ENCODE peak calls at places on chromosome 16, in nine cellular contexts. One of them, this sample, is unnamed.

GRCh38 chr16:85556456-85557082 is 56.6 kb upstream of the GSE1 start:
- DNase-seq in astrocyte of the cerebellum: no peak
- DNase-seq in SK-MEL-5: peak; percentile 15
- DNase-seq in DMS 273 treated with DMSO at 0.1 percent for 48 hours: no peak
- DNase-seq in stimulated activated CD4-positive, alpha-beta T cell treated with anti-CD3 and anti-CD28 coated beads, Interleukin-15, amount 100 ng/mL, for 1 hour: peak; percentile 44
- DNase-seq in NCI-H82: peak; percentile 82
- DNase-seq in body of pancreas: peak; percentile 73
- DNase-seq in non-pigmented ciliary epithelial cell: no peak
- DNase-seq in fibroblast of pulmonary artery: no peak
- DNase-seq in this sample: no peak

GRCh38 chr16:55660776-55661175 is 5.0 kb downstream of the SLC6A2 start:
- DNase-seq in astrocyte of the cerebellum: no peak
- DNase-seq in SK-MEL-5: no peak
- DNase-seq in DMS 273 treated with DMSO at 0.1 percent for 48 hours: no peak
- DNase-seq in stimulated activated CD4-positive, alpha-beta T cell treated with anti-CD3 and anti-CD28 coated beads, Interleukin-15, amount 100 ng/mL, for 1 hour: no peak
- DNase-seq in NCI-H82: no peak
- DNase-seq in body of pancreas: no peak
- DNase-seq in non-pigmented ciliary epithelial cell: no peak
- DNase-seq in fibroblast of pulmonary artery: no peak
- DNase-seq in this sample: no peak

GRCh38 chr16:19113577-19114358 is at the start of gene ITPRIPL2:
- DNase-seq in astrocyte of the cerebellum: peak; percentile 28
- DNase-seq in SK-MEL-5: peak; percentile 73
- DNase-seq in DMS 273 treated with DMSO at 0.1 percent for 48 hours: no peak
- DNase-seq in stimulated activated CD4-positive, alpha-beta T cell treated with anti-CD3 and anti-CD28 coated beads, Interleukin-15, amount 100 ng/mL, for 1 hour: no peak
- DNase-seq in NCI-H82: peak; percentile 64
- DNase-seq in body of pancreas: peak; percentile 90
- DNase-seq in non-pigmented ciliary epithelial cell: no peak
- DNase-seq in fibroblast of pulmonary artery: peak; percentile 94
- DNase-seq in this sample: no peak

GRCh38 chr16:12801511-12802042 is 2.1 kb downstream of the CPPED1 start:
- DNase-seq in astrocyte of the cerebellum: peak; percentile 16
- DNase-seq in SK-MEL-5: no peak
- DNase-seq in DMS 273 treated with DMSO at 0.1 percent for 48 hours: no peak
- DNase-seq in stimulated activated CD4-positive, alpha-beta T cell treated with anti-CD3 and anti-CD28 coated beads, Interleukin-15, amount 100 ng/mL, for 1 hour: no peak
- DNase-seq in NCI-H82: no peak
- DNase-seq in body of pancreas: no peak
- DNase-seq in non-pigmented ciliary epithelial cell: peak; percentile 84
- DNase-seq in fibroblast of pulmonary artery: peak; percentile 96
- DNase-seq in this sample: no peak

GRCh38 chr16:47461598-47462266 is 601 bp downstream of the PHKB start:
- DNase-seq in astrocyte of the cerebellum: no peak
- DNase-seq in SK-MEL-5: peak; percentile 60
- DNase-seq in DMS 273 treated with DMSO at 0.1 percent for 48 hours: peak; percentile 1
- DNase-seq in stimulated activated CD4-positive, alpha-beta T cell treated with anti-CD3 and anti-CD28 coated beads, Interleukin-15, amount 100 ng/mL, for 1 hour: no peak
- DNase-seq in NCI-H82: peak; percentile 35
- DNase-seq in body of pancreas: peak; percentile 43
- DNase-seq in non-pigmented ciliary epithelial cell: no peak
- DNase-seq in fibroblast of pulmonary artery: peak; percentile 59
- DNase-seq in this sample: no peak

GRCh38 chr16:82231021-82231787 is 61.2 kb upstream of the MPHOSPH6 start:
- DNase-seq in astrocyte of the cerebellum: no peak
- DNase-seq in SK-MEL-5: no peak
- DNase-seq in DMS 273 treated with DMSO at 0.1 percent for 48 hours: no peak
- DNase-seq in stimulated activated CD4-positive, alpha-beta T cell treated with anti-CD3 and anti-CD28 coated beads, Interleukin-15, amount 100 ng/mL, for 1 hour: no peak
- DNase-seq in NCI-H82: peak; percentile 82
- DNase-seq in body of pancreas: peak; percentile 25
- DNase-seq in non-pigmented ciliary epithelial cell: no peak
- DNase-seq in fibroblast of pulmonary artery: no peak
- DNase-seq in this sample: no peak

GRCh38 chr16:67242138-67242730 is 5.0 kb downstream of the FHOD1 start:
- DNase-seq in astrocyte of the cerebellum: no peak
- DNase-seq in SK-MEL-5: no peak
- DNase-seq in DMS 273 treated with DMSO at 0.1 percent for 48 hours: no peak
- DNase-seq in stimulated activated CD4-positive, alpha-beta T cell treated with anti-CD3 and anti-CD28 coated beads, Interleukin-15, amount 100 ng/mL, for 1 hour: no peak
- DNase-seq in NCI-H82: no peak
- DNase-seq in body of pancreas: no peak
- DNase-seq in non-pigmented ciliary epithelial cell: no peak
- DNase-seq in fibroblast of pulmonary artery: no peak
- DNase-seq in this sample: no peak

GRCh38 chr16:28294201-28294600 is 1.9 kb downstream of the SBK1 start:
- DNase-seq in astrocyte of the cerebellum: no peak
- DNase-seq in SK-MEL-5: no peak
- DNase-seq in DMS 273 treated with DMSO at 0.1 percent for 48 hours: no peak
- DNase-seq in stimulated activated CD4-positive, alpha-beta T cell treated with anti-CD3 and anti-CD28 coated beads, Interleukin-15, amount 100 ng/mL, for 1 hour: no peak
- DNase-seq in NCI-H82: no peak
- DNase-seq in body of pancreas: no peak
- DNase-seq in non-pigmented ciliary epithelial cell: no peak
- DNase-seq in fibroblast of pulmonary artery: no peak
- DNase-seq in this sample: no peak

GRCh38 chr16:87350681-87351319 is 32.8 kb downstream of the FBXO31 start:
- DNase-seq in astrocyte of the cerebellum: no peak
- DNase-seq in SK-MEL-5: no peak
- DNase-seq in DMS 273 treated with DMSO at 0.1 percent for 48 hours: no peak
- DNase-seq in stimulated activated CD4-positive, alpha-beta T cell treated with anti-CD3 and anti-CD28 coated beads, Interleukin-15, amount 100 ng/mL, for 1 hour: no peak
- DNase-seq in NCI-H82: peak; percentile 50
- DNase-seq in body of pancreas: no peak
- DNase-seq in non-pigmented ciliary epithelial cell: no peak
- DNase-seq in fibroblast of pulmonary artery: peak; percentile 18
- DNase-seq in this sample: no peak

GRCh38 chr16:11109551-11109950 is 146.5 kb downstream of the SOCS1 start:
- DNase-seq in astrocyte of the cerebellum: no peak
- DNase-seq in SK-MEL-5: no peak
- DNase-seq in DMS 273 treated with DMSO at 0.1 percent for 48 hours: no peak
- DNase-seq in stimulated activated CD4-positive, alpha-beta T cell treated with anti-CD3 and anti-CD28 coated beads, Interleukin-15, amount 100 ng/mL, for 1 hour: no peak
- DNase-seq in NCI-H82: no peak
- DNase-seq in body of pancreas: no peak
- DNase-seq in non-pigmented ciliary epithelial cell: no peak
- DNase-seq in fibroblast of pulmonary artery: no peak
- DNase-seq in this sample: no peak